ENCODE peak calls at places on chromosomes 4 and X, in six cellular contexts. H, F, T, M, I and D are unnamed samples.

GRCh38 chrX:107448625-107449468 is 605 bp upstream of the FRMPD3 start:
- DNase-seq in H (no peak), F (no peak), T (peak), M (no peak), I (peak), D (no peak)

GRCh38 chr4:84952004-84952403 is 14.5 kb downstream of the WDFY3 start:
- DNase-seq in H (no peak), F (peak), T (peak), M (peak), I (peak), D (peak)

GRCh38 chrX:153793291-153793690 is 884 bp downstream of the IDH3G start:
- DNase-seq in H (no peak), F (no peak), T (no peak), M (no peak), I (peak), D (no peak)

GRCh38 chrX:38060331-38060878 is 54.1 kb downstream of the SYTL5 start:
- DNase-seq in H (no peak), F (no peak), T (no peak), M (no peak), I (no peak), D (no peak)

GRCh38 chrX:71992711-71993110 is 82.1 kb downstream of the NHSL2 start:
- DNase-seq in H (no peak), F (no peak), T (no peak), M (no peak), I (no peak), D (no peak)

GRCh38 chr4:41882622-41883347 is 52.4 kb upstream of the TMEM33 start:
- DNase-seq in H (no peak), F (peak), T (peak), M (peak), I (peak), D (peak)

GRCh38 chr4:70734168-70734954 is 12.6 kb downstream of the RUFY3 start:
- DNase-seq in H (no peak), F (no peak), T (peak), M (peak), I (peak), D (peak)

GRCh38 chrX:34332336-34332735 is 200.2 kb upstream of the FAM47A start:
- DNase-seq in H (no peak), F (peak), T (no peak), M (peak), I (no peak), D (no peak)

GRCh38 chr4:152357206-152357605 is 178.7 kb downstream of the FBXW7 start:
- DNase-seq in H (peak), F (no peak), T (no peak), M (peak), I (peak), D (no peak)

GRCh38 chr4:1402021-1402515 is 4.2 kb downstream of the NKX1-1 start:
- DNase-seq in H (no peak), F (no peak), T (no peak), M (no peak), I (no peak), D (no peak)

GRCh38 chr4:77007358-77008230 is 58.0 kb downstream of the SEPTIN11 start:
- DNase-seq in H (peak), F (peak), T (no peak), M (peak), I (peak), D (no peak)

GRCh38 chr4:147822128-147822527 is 90.2 kb downstream of the ARHGAP10 start:
- DNase-seq in H (peak), F (no peak), T (no peak), M (peak), I (no peak), D (no peak)

GRCh38 chr4:81631958-81632439 is 160.3 kb upstream of the RASGEF1B start:
- DNase-seq in H (no peak), F (no peak), T (no peak), M (peak), I (peak), D (peak)

GRCh38 chr4:148563684-148564083 is 121.5 kb upstream of the NR3C2 start:
- DNase-seq in H (no peak), F (no peak), T (no peak), M (no peak), I (no peak), D (no peak)

GRCh38 chr4:177726111-177726510 is 283.9 kb upstream of the AGA start:
- DNase-seq in H (no peak), F (no peak), T (no peak), M (peak), I (peak), D (no peak)

GRCh38 chr4:78940752-78941151 is 1.5 kb upstream of the PAQR3 start:
- DNase-seq in H (no peak), F (no peak), T (no peak), M (no peak), I (no peak), D (no peak)

GRCh38 chr4:113692809-113693411 is 68.6 kb downstream of the CAMK2D start:
- DNase-seq in H (no peak), F (no peak), T (peak), M (no peak), I (peak), D (no peak)

GRCh38 chrX:9356846-9357245 is 108.0 kb upstream of the TBL1X start:
- DNase-seq in H (no peak), F (no peak), T (no peak), M (no peak), I (peak), D (no peak)

GRCh38 chrX:119391279-119391678 is 7.9 kb upstream of the SLC25A43 start:
- DNase-seq in H (no peak), F (no peak), T (peak), M (peak), I (peak), D (peak)

GRCh38 chrX:132119821-132120220 is 8.0 kb downstream of the FRMD7 start:
- DNase-seq in H (no peak), F (no peak), T (peak), M (no peak), I (peak), D (no peak)

GRCh38 chrX:120302434-120302833 is 8.8 kb downstream of the TMEM255A start:
- DNase-seq in H (no peak), F (no peak), T (no peak), M (no peak), I (peak), D (no peak)

GRCh38 chr4:141180991-141181760 is 39.5 kb upstream of the ZNF330 start:
- DNase-seq in H (no peak), F (no peak), T (no peak), M (no peak), I (peak), D (no peak)

GRCh38 chr4:186201535-186202230 is 10.3 kb downstream of the CYP4V2 start:
- DNase-seq in H (no peak), F (peak), T (peak), M (peak), I (peak), D (peak)

GRCh38 chrX:130055103-130055502 is 55.2 kb downstream of the ELF4 start:
- DNase-seq in H (peak), F (no peak), T (no peak), M (peak), I (peak), D (peak)

GRCh38 chr4:29549308-29549707 is 1170.9 kb upstream of the PCDH7 start:
- DNase-seq in H (no peak), F (no peak), T (no peak), M (peak), I (peak), D (no peak)

GRCh38 chr4:604131-604530 is 21.2 kb upstream of the PDE6B start:
- DNase-seq in H (no peak), F (no peak), T (no peak), M (no peak), I (no peak), D (no peak)

GRCh38 chrX:68710870-68711576 is 63.6 kb downstream of the STARD8 start:
- DNase-seq in H (peak), F (peak), T (peak), M (peak), I (peak), D (peak)

GRCh38 chr4:101418055-101418454 is 70.7 kb upstream of the PPP3CA start:
- DNase-seq in H (no peak), F (no peak), T (no peak), M (no peak), I (no peak), D (no peak)

GRCh38 chr4:48329976-48330375 is 11.4 kb upstream of the SLAIN2 start:
- DNase-seq in H (no peak), F (peak), T (peak), M (peak), I (peak), D (peak)

GRCh38 chrX:103613362-103613761 is 5.6 kb downstream of the TCEAL3 start:
- DNase-seq in H (no peak), F (no peak), T (no peak), M (peak), I (peak), D (no peak)

GRCh38 chrX:34146906-34147305 is 14.8 kb upstream of the FAM47A start:
- DNase-seq in H (no peak), F (no peak), T (no peak), M (no peak), I (no peak), D (no peak)